ENCODE peak calls at places on chromosomes 5 and 9, in ten cellular contexts. One of them, this sample, is unnamed.

GRCh38 chr5:95369796-95370195 is 21.4 kb upstream of the FAM81B start:
- DNase-seq in T follicular helper cell: no peak
- DNase-seq in T-helper 2 cell: no peak
- DNase-seq in activated CD4-positive, CD25-positive, alpha-beta regulatory T cell treated with anti-CD3 and anti-CD28 coated beads, Interleukin-2, amount 50 U/mL, for 72 hours: no peak
- DNase-seq in T-cell: no peak
- DNase-seq in ACHN: no peak
- DNase-seq in C1 segment of cervical spinal cord: no peak
- DNase-seq in naive thymus-derived CD8-positive, alpha-beta T cell: no peak
- DNase-seq in A549: no peak
- DNase-seq in Daoy: no peak
- DNase-seq in this sample: no peak

GRCh38 chr5:107570805-107571531 is 99.8 kb downstream of the EFNA5 start:
- DNase-seq in A549: peak
- DNase-seq in C1 segment of cervical spinal cord: no peak
- DNase-seq in T-cell: no peak
- DNase-seq in Daoy: peak
- DNase-seq in ACHN: peak
- DNase-seq in T-helper 2 cell: no peak
- DNase-seq in T follicular helper cell: no peak
- DNase-seq in activated CD4-positive, CD25-positive, alpha-beta regulatory T cell treated with anti-CD3 and anti-CD28 coated beads, Interleukin-2, amount 50 U/mL, for 72 hours: peak
- DNase-seq in naive thymus-derived CD8-positive, alpha-beta T cell: no peak
- DNase-seq in this sample: no peak

GRCh38 chr5:139696894-139697658 is 48.9 kb downstream of the CXXC5 start:
- DNase-seq in A549: no peak
- DNase-seq in Daoy: peak
- DNase-seq in naive thymus-derived CD8-positive, alpha-beta T cell: no peak
- DNase-seq in T follicular helper cell: no peak
- DNase-seq in ACHN: peak
- DNase-seq in T-helper 2 cell: no peak
- DNase-seq in C1 segment of cervical spinal cord: peak
- DNase-seq in activated CD4-positive, CD25-positive, alpha-beta regulatory T cell treated with anti-CD3 and anti-CD28 coated beads, Interleukin-2, amount 50 U/mL, for 72 hours: no peak
- DNase-seq in T-cell: peak
- DNase-seq in this sample: no peak

GRCh38 chr9:98207606-98208005 is 15.2 kb upstream of the CORO2A start:
- DNase-seq in naive thymus-derived CD8-positive, alpha-beta T cell: no peak
- DNase-seq in C1 segment of cervical spinal cord: no peak
- DNase-seq in ACHN: no peak
- DNase-seq in Daoy: no peak
- DNase-seq in T-helper 2 cell: no peak
- DNase-seq in A549: no peak
- DNase-seq in T follicular helper cell: no peak
- DNase-seq in activated CD4-positive, CD25-positive, alpha-beta regulatory T cell treated with anti-CD3 and anti-CD28 coated beads, Interleukin-2, amount 50 U/mL, for 72 hours: no peak
- DNase-seq in T-cell: no peak
- DNase-seq in this sample: no peak

GRCh38 chr9:98856982-98857381 is 49.5 kb downstream of the GALNT12 start:
- DNase-seq in A549: no peak
- DNase-seq in naive thymus-derived CD8-positive, alpha-beta T cell: no peak
- DNase-seq in Daoy: no peak
- DNase-seq in T-cell: no peak
- DNase-seq in ACHN: no peak
- DNase-seq in activated CD4-positive, CD25-positive, alpha-beta regulatory T cell treated with anti-CD3 and anti-CD28 coated beads, Interleukin-2, amount 50 U/mL, for 72 hours: no peak
- DNase-seq in T-helper 2 cell: no peak
- DNase-seq in C1 segment of cervical spinal cord: no peak
- DNase-seq in T follicular helper cell: no peak
- DNase-seq in this sample: no peak

GRCh38 chr9:137789295-137789895 is 88.2 kb upstream of the CACNA1B start:
- DNase-seq in T-cell: no peak
- DNase-seq in C1 segment of cervical spinal cord: no peak
- DNase-seq in naive thymus-derived CD8-positive, alpha-beta T cell: no peak
- DNase-seq in T follicular helper cell: no peak
- DNase-seq in ACHN: no peak
- DNase-seq in activated CD4-positive, CD25-positive, alpha-beta regulatory T cell treated with anti-CD3 and anti-CD28 coated beads, Interleukin-2, amount 50 U/mL, for 72 hours: no peak
- DNase-seq in Daoy: no peak
- DNase-seq in T-helper 2 cell: no peak
- DNase-seq in A549: no peak
- DNase-seq in this sample: no peak

GRCh38 chr5:178465228-178465860 is 124.8 kb downstream of the COL23A1 start:
- DNase-seq in C1 segment of cervical spinal cord: no peak
- DNase-seq in naive thymus-derived CD8-positive, alpha-beta T cell: no peak
- DNase-seq in ACHN: no peak
- DNase-seq in Daoy: no peak
- DNase-seq in activated CD4-positive, CD25-positive, alpha-beta regulatory T cell treated with anti-CD3 and anti-CD28 coated beads, Interleukin-2, amount 50 U/mL, for 72 hours: no peak
- DNase-seq in T follicular helper cell: no peak
- DNase-seq in T-cell: no peak
- DNase-seq in A549: no peak
- DNase-seq in T-helper 2 cell: no peak
- DNase-seq in this sample: no peak

GRCh38 chr9:137064027-137064879 is 6.1 kb downstream of the SAPCD2 start:
- DNase-seq in Daoy: peak
- DNase-seq in C1 segment of cervical spinal cord: peak
- DNase-seq in ACHN: peak
- DNase-seq in naive thymus-derived CD8-positive, alpha-beta T cell: no peak
- DNase-seq in T-cell: peak
- DNase-seq in T-helper 2 cell: peak
- DNase-seq in A549: no peak
- DNase-seq in activated CD4-positive, CD25-positive, alpha-beta regulatory T cell treated with anti-CD3 and anti-CD28 coated beads, Interleukin-2, amount 50 U/mL, for 72 hours: peak
- DNase-seq in T follicular helper cell: no peak
- DNase-seq in this sample: peak

GRCh38 chr9:125513634-125514413 is 193.2 kb downstream of the MAPKAP1 start:
- DNase-seq in T-helper 2 cell: no peak
- DNase-seq in ACHN: peak
- DNase-seq in T follicular helper cell: no peak
- DNase-seq in activated CD4-positive, CD25-positive, alpha-beta regulatory T cell treated with anti-CD3 and anti-CD28 coated beads, Interleukin-2, amount 50 U/mL, for 72 hours: peak
- DNase-seq in C1 segment of cervical spinal cord: no peak
- DNase-seq in Daoy: peak
- DNase-seq in naive thymus-derived CD8-positive, alpha-beta T cell: no peak
- DNase-seq in T-cell: no peak
- DNase-seq in A549: peak
- DNase-seq in this sample: no peak

GRCh38 chr5:153952893-153953292 is 85.8 kb downstream of the FAM114A2 start:
- DNase-seq in naive thymus-derived CD8-positive, alpha-beta T cell: no peak
- DNase-seq in T-cell: no peak
- DNase-seq in T-helper 2 cell: no peak
- DNase-seq in A549: no peak
- DNase-seq in Daoy: no peak
- DNase-seq in T follicular helper cell: no peak
- DNase-seq in C1 segment of cervical spinal cord: no peak
- DNase-seq in ACHN: no peak
- DNase-seq in activated CD4-positive, CD25-positive, alpha-beta regulatory T cell treated with anti-CD3 and anti-CD28 coated beads, Interleukin-2, amount 50 U/mL, for 72 hours: no peak
- DNase-seq in this sample: no peak

GRCh38 chr9:131179561-131180219 is 54.3 kb downstream of the NUP214 start:
- DNase-seq in T-cell: no peak
- DNase-seq in C1 segment of cervical spinal cord: no peak
- DNase-seq in A549: no peak
- DNase-seq in T-helper 2 cell: no peak
- DNase-seq in naive thymus-derived CD8-positive, alpha-beta T cell: no peak
- DNase-seq in activated CD4-positive, CD25-positive, alpha-beta regulatory T cell treated with anti-CD3 and anti-CD28 coated beads, Interleukin-2, amount 50 U/mL, for 72 hours: no peak
- DNase-seq in Daoy: peak
- DNase-seq in T follicular helper cell: no peak
- DNase-seq in ACHN: peak
- DNase-seq in this sample: no peak

GRCh38 chr5:64831996-64832395 is 63.3 kb downstream of the CWC27 start:
- DNase-seq in ACHN: no peak
- DNase-seq in T-helper 2 cell: no peak
- DNase-seq in T-cell: no peak
- DNase-seq in C1 segment of cervical spinal cord: no peak
- DNase-seq in Daoy: no peak
- DNase-seq in T follicular helper cell: no peak
- DNase-seq in naive thymus-derived CD8-positive, alpha-beta T cell: no peak
- DNase-seq in A549: no peak
- DNase-seq in activated CD4-positive, CD25-positive, alpha-beta regulatory T cell treated with anti-CD3 and anti-CD28 coated beads, Interleukin-2, amount 50 U/mL, for 72 hours: no peak
- DNase-seq in this sample: no peak

GRCh38 chr5:74640450-74641013 is at the start of gene ENC1:
- DNase-seq in naive thymus-derived CD8-positive, alpha-beta T cell: peak
- DNase-seq in A549: peak
- DNase-seq in T-helper 2 cell: peak
- DNase-seq in T follicular helper cell: peak
- DNase-seq in activated CD4-positive, CD25-positive, alpha-beta regulatory T cell treated with anti-CD3 and anti-CD28 coated beads, Interleukin-2, amount 50 U/mL, for 72 hours: peak
- DNase-seq in Daoy: peak
- DNase-seq in ACHN: peak
- DNase-seq in C1 segment of cervical spinal cord: peak
- DNase-seq in T-cell: peak
- DNase-seq in this sample: peak

GRCh38 chr5:54040773-54041172 is 269.6 kb downstream of the ARL15 start:
- DNase-seq in T-helper 2 cell: no peak
- DNase-seq in ACHN: no peak
- DNase-seq in activated CD4-positive, CD25-positive, alpha-beta regulatory T cell treated with anti-CD3 and anti-CD28 coated beads, Interleukin-2, amount 50 U/mL, for 72 hours: no peak
- DNase-seq in A549: no peak
- DNase-seq in naive thymus-derived CD8-positive, alpha-beta T cell: no peak
- DNase-seq in C1 segment of cervical spinal cord: no peak
- DNase-seq in T follicular helper cell: no peak
- DNase-seq in Daoy: no peak
- DNase-seq in T-cell: no peak
- DNase-seq in this sample: no peak

This sample was measured in T-helper 9 cell.